ENCODE peak calls at places on chromosomes 6 and 20, in five cellular contexts. A is fibroblast of pulmonary artery, Z is GM23338, O is NB4, F is tibial nerve. G is an unnamed sample.

GRCh38 chr20:63850689-63851547 is 10.4 kb upstream of the ABHD16B start:
- DNase-seq in A (no peak), Z (no peak), O (peak; percentile 50), F (no peak), G (no peak)

GRCh38 chr6:34425132-34425497 is 754 bp downstream of the RPS10 start:
- DNase-seq in A (no peak), Z (no peak), O (no peak), F (no peak), G (peak; percentile 14)

GRCh38 chr6:153816306-153816845 is 222.7 kb upstream of the OPRM1 start:
- DNase-seq in A (no peak), Z (no peak), O (no peak), F (no peak), G (no peak)

GRCh38 chr6:139736507-139736906 is 362.1 kb upstream of the CITED2 start:
- DNase-seq in A (no peak), Z (no peak), O (peak; percentile 28), F (no peak), G (no peak)

GRCh38 chr6:73180718-73181619 is 44.3 kb downstream of the KHDC1L start:
- DNase-seq in A (peak; percentile 85), Z (peak; percentile 61), O (peak; percentile 70), F (peak; percentile 7), G (peak; percentile 80)

GRCh38 chr20:46022411-46023147 is 6.4 kb upstream of the SLC12A5 start:
- DNase-seq in A (peak; percentile 31), Z (peak; percentile 85), O (peak; percentile 76), F (no peak), G (no peak)

GRCh38 chr6:52994789-52995078 is 350 bp downstream of the GSTA4 start:
- DNase-seq in A (peak; percentile 13), Z (peak; percentile 57), O (no peak), F (peak; percentile 18), G (no peak)

GRCh38 chr6:56243518-56244070 is 3.8 kb downstream of the COL21A1 start:
- DNase-seq in A (no peak), Z (no peak), O (peak; percentile 64), F (no peak), G (no peak)

GRCh38 chr6:170575250-170575649 is 9.2 kb downstream of the PDCD2 start:
- DNase-seq in A (peak; percentile 26), Z (peak; percentile 36), O (peak; percentile 42), F (no peak), G (no peak)
- TF ChIP-seq CTCF in A (peak; percentile 36), Z (peak; percentile 58), O (peak; percentile 32), F (no peak), G (peak; percentile 38)

DNA sequence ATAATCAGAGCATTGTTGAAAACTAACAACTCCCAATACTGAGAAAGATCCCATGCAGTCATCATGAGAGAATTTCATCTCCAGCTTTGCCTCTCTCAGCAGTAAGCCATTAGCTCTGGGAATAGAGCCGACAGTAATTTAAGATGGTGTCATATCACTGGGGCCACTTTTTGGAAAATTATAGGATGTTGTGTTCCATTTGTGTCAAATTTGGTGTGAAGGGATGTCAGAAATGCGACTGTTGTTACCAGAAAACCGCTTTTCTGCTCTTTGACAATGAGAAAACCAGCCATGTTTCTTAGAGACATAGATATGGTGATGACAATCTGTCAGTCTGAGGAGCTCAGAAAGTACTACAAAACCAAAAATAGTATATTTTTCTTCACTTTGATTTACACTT is 106.3 kb upstream of the KHDRBS2 start:
- DNase-seq in A (no peak), Z (no peak), O (no peak), F (no peak), G (no peak)
- H3K4me3 ChIP-seq in A (no peak overlapping the region), Z (no peak overlapping the region), O (no peak overlapping the region), F (no peak overlapping the region), G (no peak overlapping the region)

GRCh38 chr6:156098858-156099257 is 643.2 kb upstream of the NOX3 start:
- DNase-seq in A (no peak), Z (no peak), O (no peak), F (no peak), G (no peak)

GRCh38 chr6:156107514-156108150 is 652.0 kb upstream of the NOX3 start:
- DNase-seq in A (no peak), Z (no peak), O (no peak), F (no peak), G (no peak)

DNA sequence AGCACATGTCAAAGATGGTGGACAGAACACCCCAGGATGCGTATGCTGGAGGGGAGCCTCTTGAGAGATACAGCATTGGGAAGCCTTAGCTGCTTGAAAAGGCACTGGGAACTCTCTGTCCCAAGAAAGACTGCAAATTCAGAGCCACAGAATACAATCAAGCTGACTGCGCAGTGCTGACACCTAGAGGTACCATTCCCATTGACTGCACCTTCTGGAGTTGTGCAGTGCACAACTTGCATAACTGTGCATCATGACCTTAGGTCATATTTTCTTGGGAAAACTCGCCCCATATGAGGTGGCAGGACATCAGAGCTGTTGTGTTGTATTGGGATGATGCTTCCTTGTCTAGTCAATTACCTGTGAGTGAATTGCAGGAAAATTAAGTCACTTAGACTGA is 646.5 kb upstream of the NOX3 start:
- DNase-seq in A (peak; percentile 21), Z (peak; percentile 51), O (peak; percentile 24), F (no peak), G (no peak)
- TF ChIP-seq CTCF in A (peak; percentile 38), Z (peak; percentile 48), O (peak; percentile 53), F (no peak), G (peak; percentile 35)

GRCh38 chr6:132107896-132108295 is 156.7 kb upstream of the CCN2 start:
- DNase-seq in A (no peak), Z (no peak), O (no peak), F (no peak), G (no peak)
- H3K4me3 ChIP-seq in A (no peak overlapping the region), Z (no peak overlapping the region), O (no peak overlapping the region), F (no peak overlapping the region), G (no peak overlapping the region)

GRCh38 chr6:14638932-14639875 is 521.6 kb downstream of the CD83 start:
- DNase-seq in A (peak; percentile 41), Z (peak; percentile 36), O (peak; percentile 62), F (no peak), G (peak; percentile 44)
- TF ChIP-seq CTCF in A (no peak), Z (no peak), O (no peak), F (no peak), G (no peak)

GRCh38 chr6:28758046-28758817 is 165.6 kb downstream of the TRIM27 start:
- DNase-seq in A (peak; percentile 31), Z (peak; percentile 81), O (peak; percentile 86), F (no peak), G (peak; percentile 62)
- H3K4me3 ChIP-seq in A (peak overlapping the region; percentile 22), Z (peak overlapping the region; percentile 67), O (peak overlapping the region; percentile 79), F (no peak overlapping the region), G (peak overlapping the region; percentile 22)

DNA sequence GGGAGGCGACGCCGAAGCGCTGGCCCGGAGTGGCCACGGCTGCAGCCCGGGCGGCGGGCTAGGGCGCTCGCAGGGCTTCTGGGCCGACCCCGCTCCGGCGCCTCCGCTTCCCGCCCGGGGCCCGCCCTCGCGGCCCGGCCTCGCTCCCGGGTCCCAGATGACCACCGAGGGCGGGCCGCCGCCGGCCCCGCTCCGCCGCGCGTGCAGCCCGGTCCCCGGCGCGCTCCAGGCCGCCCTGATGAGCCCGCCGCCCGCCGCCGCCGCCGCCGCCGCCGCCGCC is 355 bp downstream of the FOXF2 start:
- DNase-seq in A (no peak), Z (peak; percentile 62), O (no peak), F (no peak), G (no peak)
- TF ChIP-seq CTCF in A (no peak), Z (no peak), O (no peak), F (no peak), G (no peak)

G was measured in astrocyte of the spinal cord.